ENCODE peak calls at places on chromosomes 11 and 22, in six cellular contexts. A, X, C, H, P and L are unnamed samples.

GRCh38 chr11:88415495-88415894 is 78.0 kb upstream of the CTSC start:
- DNase-seq in C (no peak), H (no peak), X (no peak), P (no peak), A (no peak), L (no peak)

GRCh38 chr11:27807594-27807993 is 107.3 kb upstream of the BDNF start:
- DNase-seq in A (no peak), C (no peak), P (no peak), X (no peak), H (no peak), L (no peak)

GRCh38 chr11:72418834-72419560 is 15.3 kb downstream of the CLPB start:
- DNase-seq in C (no peak), P (no peak), A (no peak), H (no peak), X (no peak), L (no peak)

GRCh38 chr11:134578807-134579708 is 167.0 kb upstream of the B3GAT1 start:
- DNase-seq in P (no peak), X (no peak), H (no peak), C (no peak), A (no peak), L (no peak)

GRCh38 chr11:6452219-6452618 is 11.4 kb upstream of the HPX start:
- DNase-seq in H (no peak), P (no peak), A (no peak), C (no peak), X (no peak), L (no peak)

GRCh38 chr11:115083129-115083823 is 404.9 kb downstream of the NXPE2 start:
- DNase-seq in X (no peak), C (no peak), P (no peak), H (no peak), A (no peak), L (no peak)

GRCh38 chr22:48944756-48945620 is 882.7 kb downstream of the BRD1 start:
- DNase-seq in H (no peak), C (no peak), P (peak; percentile 59), X (no peak), A (peak; percentile 7), L (no peak)

GRCh38 chr11:130006929-130007328 is 4.3 kb upstream of the PRDM10 start:
- DNase-seq in C (no peak), H (no peak), A (no peak), P (no peak), X (no peak), L (no peak)

GRCh38 chr11:20050551-20051333 is 109.5 kb downstream of the DBX1 start:
- DNase-seq in P (no peak), A (no peak), X (no peak), C (no peak), H (no peak), L (no peak)

GRCh38 chr11:116275634-116276033 is 497.2 kb downstream of the BUD13 start:
- DNase-seq in C (no peak), P (no peak), X (no peak), A (no peak), H (no peak), L (no peak)

GRCh38 chr11:104127828-104128227 is 36.1 kb downstream of the PDGFD start:
- DNase-seq in X (no peak), C (no peak), H (peak; percentile 55), P (no peak), A (no peak), L (no peak)

GRCh38 chr11:8646873-8647272 is 35.6 kb downstream of the TRIM66 start:
- DNase-seq in X (no peak), H (no peak), P (no peak), C (no peak), A (no peak), L (no peak)

GRCh38 chr11:128942272-128942612 is 429 bp downstream of the TP53AIP1 start:
- DNase-seq in P (no peak), C (no peak), X (no peak), A (no peak), H (no peak), L (no peak)

GRCh38 chr11:88886796-88887195 is 179.0 kb downstream of the GRM5 start:
- DNase-seq in P (no peak), A (no peak), H (peak; percentile 11), X (no peak), C (no peak), L (no peak)

GRCh38 chr11:122559734-122560382 is 95.7 kb upstream of the UBASH3B start:
- DNase-seq in P (no peak), C (no peak), A (no peak), H (peak; percentile 48), X (no peak), L (no peak)

DNA sequence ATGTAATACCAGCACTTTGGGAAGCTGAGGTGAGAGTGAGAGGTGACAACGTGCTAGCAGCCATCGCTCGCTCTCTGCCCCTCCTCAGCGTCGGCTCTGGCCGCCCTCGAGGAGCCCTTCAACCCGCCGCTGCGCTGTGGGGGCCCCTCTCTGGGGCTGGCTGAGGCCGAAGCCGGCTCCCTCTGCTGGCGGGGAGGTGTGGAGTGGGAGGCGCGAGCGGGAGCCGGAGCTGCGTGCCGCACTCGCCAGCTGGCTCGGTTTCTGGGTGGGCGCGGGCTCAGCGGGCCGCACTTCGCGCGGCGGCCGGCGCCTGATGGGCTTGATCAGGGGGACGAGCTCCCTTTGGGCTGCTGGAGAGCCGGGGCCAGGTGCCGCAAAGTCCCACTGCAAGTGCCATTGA is 98.9 kb upstream of the UBASH3B start:
- DNase-seq in X (no peak), C (peak; percentile 20), P (peak; percentile 68), H (no peak), A (no peak), L (no peak)
- TF ChIP-seq CTCF in X (no peak), C (no peak), P (peak; percentile 23), H (peak; percentile 40), A (peak; percentile 8), L (peak; percentile 25)

GRCh38 chr11:34215806-34216453 is 110.5 kb downstream of the NAT10 start:
- DNase-seq in H (no peak), X (no peak), P (no peak), C (no peak), A (no peak), L (no peak)

GRCh38 chr11:34214961-34215805 is 109.8 kb downstream of the NAT10 start:
- DNase-seq in H (peak; percentile 58), P (no peak), A (no peak), C (no peak), X (no peak), L (no peak)

GRCh38 chr11:34218067-34218466 is 112.6 kb downstream of the NAT10 start:
- DNase-seq in X (no peak), C (no peak), A (no peak), H (no peak), P (no peak), L (no peak)

GRCh38 chr11:34209809-34210208 is 104.4 kb downstream of the NAT10 start:
- DNase-seq in P (no peak), H (no peak), X (no peak), A (no peak), C (no peak), L (no peak)

DNA sequence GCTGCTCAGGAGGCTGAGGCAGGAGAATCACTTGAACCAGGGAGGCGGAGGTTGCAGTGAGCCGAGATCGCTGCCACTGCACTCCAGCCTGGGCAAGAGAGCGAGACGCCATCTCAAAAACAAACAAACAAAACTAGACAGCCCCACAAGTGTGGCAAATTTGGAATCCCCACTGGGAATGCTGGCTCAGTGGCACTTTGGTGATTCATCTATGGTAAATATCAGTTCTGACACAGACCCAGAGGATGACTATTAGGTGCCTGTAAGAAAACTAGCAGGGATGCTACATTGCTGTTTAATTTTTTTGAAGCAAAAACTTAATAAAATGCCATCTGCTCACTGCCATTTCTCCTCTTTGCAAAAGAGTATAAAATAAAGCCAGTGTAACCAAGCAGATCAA is 107.9 kb downstream of the NAT10 start:
- DNase-seq in C (no peak), H (no peak), P (no peak), X (no peak), A (no peak), L (no peak)
- H3K4me3 ChIP-seq in C (no peak overlapping the region), H (no peak overlapping the region), P (no peak overlapping the region), X (no peak overlapping the region), A (no peak overlapping the region), L (no peak overlapping the region)

GRCh38 chr11:77633856-77634425 is 3.7 kb downstream of the CLNS1A start:
- DNase-seq in C (no peak), H (no peak), X (no peak), P (peak; percentile 69), A (no peak), L (no peak)

GRCh38 chr11:77642228-77642627 is 4.6 kb upstream of the CLNS1A start:
- DNase-seq in X (no peak), C (no peak), H (no peak), P (no peak), A (no peak), L (no peak)

GRCh38 chr11:77634724-77635123 is 2.9 kb downstream of the CLNS1A start:
- DNase-seq in A (no peak), X (no peak), C (no peak), P (no peak), H (no peak), L (no peak)

GRCh38 chr11:77636738-77637344 is 753 bp downstream of the CLNS1A start:
- DNase-seq in A (no peak), H (no peak), X (no peak), P (no peak), C (no peak), L (no peak)

DNA sequence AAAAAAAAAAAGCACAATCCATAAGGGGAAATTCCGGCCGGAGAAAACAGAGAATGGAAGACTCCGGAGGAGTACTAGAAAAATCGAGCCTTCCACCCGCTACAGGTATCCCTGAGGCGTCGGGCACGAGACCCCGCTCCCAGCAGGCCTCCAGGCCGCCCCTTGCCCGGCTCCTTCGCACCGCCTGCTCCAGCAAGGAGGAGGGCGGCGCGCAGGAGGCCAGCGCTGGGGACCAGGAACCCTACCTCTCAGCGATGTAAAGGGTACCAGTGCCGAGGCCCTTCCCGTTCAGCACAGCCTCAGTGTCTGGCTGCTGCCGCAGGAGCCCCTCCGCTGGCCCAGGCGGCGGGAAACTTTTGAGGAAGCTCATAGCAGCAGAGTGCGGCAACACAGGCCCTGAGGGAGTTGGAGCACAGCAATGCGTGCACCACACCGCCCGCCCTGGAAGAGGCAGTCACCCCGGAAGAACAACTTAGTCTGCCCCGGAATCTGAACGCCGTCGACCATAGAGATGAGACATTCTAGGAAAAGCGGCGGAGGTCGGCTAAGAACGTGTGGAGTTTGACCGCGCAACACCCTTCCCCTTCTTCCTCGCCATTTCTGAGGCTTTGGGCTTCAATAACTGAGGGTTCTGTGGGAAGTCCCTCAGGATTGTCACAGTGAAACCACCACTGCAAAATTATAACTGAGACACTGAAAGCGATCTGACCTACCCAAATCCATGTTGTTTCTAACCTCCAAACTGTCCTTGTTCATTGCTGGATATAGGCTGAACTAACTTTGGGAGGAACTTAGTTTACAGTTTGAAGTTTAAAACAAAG is at the start of gene CLNS1A:
- DNase-seq in P (peak; percentile 89), A (peak; percentile 89), X (peak; percentile 77), C (peak; percentile 84), H (peak; percentile 87), L (peak; percentile 70)
- H3K27ac ChIP-seq in P (peak within 1 kb of the TSS; percentile 87), A (peak within 1 kb of the TSS; percentile 87), X (peak within 1 kb of the TSS; percentile 71), C (peak within 1 kb of the TSS; percentile 78), H (peak within 1 kb of the TSS; percentile 63), L (peak within 1 kb of the TSS; percentile 85)

GRCh38 chr11:70942593-70942992 is 309.8 kb downstream of the SHANK2 start:
- DNase-seq in X (no peak), H (no peak), P (no peak), C (no peak), A (no peak), L (no peak)

GRCh38 chr11:70948416-70948815 is 304.0 kb downstream of the SHANK2 start:
- DNase-seq in C (no peak), H (no peak), P (no peak), X (no peak), A (no peak), L (no peak)

GRCh38 chr11:70948855-70949551 is 303.4 kb downstream of the SHANK2 start:
- DNase-seq in C (no peak), P (no peak), H (no peak), X (no peak), A (no peak), L (no peak)

GRCh38 chr11:70944141-70944540 is 308.2 kb downstream of the SHANK2 start:
- DNase-seq in X (no peak), P (no peak), C (no peak), A (no peak), H (no peak), L (no peak)

GRCh38 chr11:70944636-70945035 is 307.7 kb downstream of the SHANK2 start:
- DNase-seq in X (no peak), A (no peak), C (no peak), P (no peak), H (no peak), L (no peak)
- TF ChIP-seq CTCF in X (no peak), A (no peak), C (no peak), P (no peak), H (no peak), L (no peak)